ENCODE peak calls at places on chromosomes 5 and 9, in seven cellular contexts. E is heart right ventricle, W is A549, L is psoas muscle, Q is neural crest cell, D is nephron progenitor cell, H is progenitor cell of endocrine pancreas. I is an unnamed sample.

GRCh38 chr5:113343343-113343742 is 91.4 kb downstream of the TSSK1B start:
- DNase-seq in E (no peak), W (no peak), L (no peak), Q (no peak), D (no peak), H (no peak), I (no peak)

GRCh38 chr9:2299156-2299842 is 284.2 kb downstream of the SMARCA2 start:
- DNase-seq in E (no peak), W (no peak), L (no peak), Q (no peak), D (no peak), H (no peak), I (no peak)

GRCh38 chr9:133037775-133038174 is 7.0 kb downstream of the GTF3C5 start:
- DNase-seq in E (no peak), W (no peak), L (no peak), Q (no peak), D (no peak), H (no peak), I (no peak)

GRCh38 chr9:110109331-110110110 is 98.4 kb downstream of the C9orf152 start:
- DNase-seq in E (no peak), W (no peak), L (no peak), Q (peak; percentile 17), D (peak; percentile 12), H (no peak), I (no peak)

GRCh38 chr9:74838351-74838750 is 49.4 kb downstream of the TRPM6 start:
- DNase-seq in E (no peak), W (no peak), L (no peak), Q (no peak), D (no peak), H (no peak), I (no peak)

GRCh38 chr9:34601883-34602570 is 9.9 kb downstream of the RPP25L start:
- DNase-seq in E (no peak), W (no peak), L (no peak), Q (no peak), D (no peak), H (no peak), I (no peak)

GRCh38 chr9:38437193-38437823 is 13.1 kb upstream of the IGFBPL1 start:
- DNase-seq in E (no peak), W (peak; percentile 64), L (no peak), Q (no peak), D (no peak), H (no peak), I (no peak)

GRCh38 chr5:132227235-132227484 is 493 bp downstream of the P4HA2 start:
- DNase-seq in E (no peak), W (no peak), L (no peak), Q (peak; percentile 38), D (no peak), H (no peak), I (no peak)

GRCh38 chr5:65087154-65087553 is 318.4 kb downstream of the CWC27 start:
- DNase-seq in E (no peak), W (no peak), L (no peak), Q (no peak), D (no peak), H (no peak), I (no peak)

GRCh38 chr5:132501961-132502931 is 11.7 kb upstream of the IRF1 start:
- DNase-seq in E (no peak), W (no peak), L (no peak), Q (no peak), D (no peak), H (no peak), I (no peak)

GRCh38 chr5:180600554-180601041 is 9.3 kb upstream of the SCGB3A1 start:
- DNase-seq in E (no peak), W (no peak), L (no peak), Q (no peak), D (no peak), H (no peak), I (no peak)

GRCh38 chr9:12680341-12680740 is 12.8 kb upstream of the TYRP1 start:
- DNase-seq in E (no peak), W (no peak), L (no peak), Q (no peak), D (no peak), H (no peak), I (no peak)

GRCh38 chr5:137761020-137761516 is 6.9 kb upstream of the HNRNPA0 start:
- DNase-seq in E (no peak), W (no peak), L (no peak), Q (no peak), D (no peak), H (no peak), I (no peak)

GRCh38 chr5:91016954-91017690 is 366.0 kb downstream of the ARRDC3 start:
- DNase-seq in E (no peak), W (no peak), L (no peak), Q (no peak), D (no peak), H (no peak), I (no peak)

GRCh38 chr9:129058965-129059795 is 21.7 kb upstream of the DOLPP1 start:
- DNase-seq in E (no peak), W (no peak), L (no peak), Q (no peak), D (no peak), H (no peak), I (no peak)

GRCh38 chr9:14652729-14653377 is 40.4 kb downstream of the ZDHHC21 start:
- DNase-seq in E (no peak), W (no peak), L (no peak), Q (no peak), D (no peak), H (no peak), I (no peak)

GRCh38 chr5:218457-219289 is 553 bp downstream of the SDHA start:
- DNase-seq in E (peak; percentile 60), W (no peak), L (peak; percentile 47), Q (peak; percentile 23), D (peak; percentile 54), H (peak; percentile 33), I (no peak)

GRCh38 chr9:13351768-13352386 is 72.4 kb upstream of the MPDZ start:
- DNase-seq in E (no peak), W (peak; percentile 14), L (no peak), Q (no peak), D (no peak), H (no peak), I (no peak)

GRCh38 chr5:181189962-181190710 is 14.9 kb downstream of the TRIM7 start:
- DNase-seq in E (no peak), W (no peak), L (no peak), Q (peak; percentile 9), D (peak; percentile 30), H (peak; percentile 22), I (no peak)

GRCh38 chr5:35041251-35041650 is 6.5 kb downstream of the AGXT2 start:
- DNase-seq in E (no peak), W (no peak), L (no peak), Q (no peak), D (no peak), H (no peak), I (no peak)

GRCh38 chr9:98607787-98608186 is 100.9 kb downstream of the GABBR2 start:
- DNase-seq in E (no peak), W (no peak), L (no peak), Q (no peak), D (no peak), H (no peak), I (no peak)

GRCh38 chr9:69760278-69760610 is 433 bp upstream of the PTAR1 start:
- DNase-seq in E (no peak), W (peak; percentile 11), L (no peak), Q (no peak), D (no peak), H (no peak), I (no peak)

GRCh38 chr9:69758981-69759477 is 782 bp downstream of the PTAR1 start:
- DNase-seq in E (no peak), W (no peak), L (no peak), Q (no peak), D (no peak), H (no peak), I (no peak)

GRCh38 chr9:69758001-69758730 is 1.6 kb downstream of the PTAR1 start:
- DNase-seq in E (no peak), W (no peak), L (no peak), Q (no peak), D (no peak), H (no peak), I (no peak)

GRCh38 chr9:69759478-69760277 is at the start of gene PTAR1:
- DNase-seq in E (peak; percentile 92), W (peak; percentile 54), L (peak; percentile 93), Q (peak; percentile 91), D (peak; percentile 94), H (peak; percentile 85), I (peak; percentile 37)

DNA sequence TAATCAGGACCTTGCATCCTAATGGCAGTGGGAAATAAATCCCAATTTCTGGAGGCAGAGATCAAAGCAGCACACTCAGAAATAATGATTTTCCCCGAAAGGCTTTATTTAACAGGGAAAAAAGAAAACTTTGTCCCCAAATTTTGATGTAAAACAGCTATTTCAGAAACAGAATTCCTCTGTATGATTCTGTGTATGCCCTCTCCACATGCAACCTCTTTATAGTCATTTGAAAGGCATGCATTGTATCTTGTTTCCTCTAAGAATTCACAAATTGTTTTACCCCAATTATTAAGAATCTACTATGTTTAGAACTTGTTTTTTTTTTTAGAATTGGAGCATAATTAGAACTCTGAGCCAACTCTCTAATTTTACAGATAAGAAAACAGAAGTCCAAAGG is 2.7 kb upstream of the PTAR1 start:
- DNase-seq in E (no peak), W (no peak), L (no peak), Q (no peak), D (no peak), H (no peak), I (no peak)
- TF ChIP-seq CTCF in E (no peak), W (no peak), L (no peak), Q (no peak), D (no peak), H (no peak), I (no peak)

GRCh38 chr5:40733842-40734563 is 21.8 kb downstream of the TTC33 start:
- DNase-seq in E (no peak), W (no peak), L (no peak), Q (no peak), D (no peak), H (no peak), I (no peak)
- TF ChIP-seq CTCF in E (no peak), W (no peak), L (no peak), Q (no peak), D (no peak), H (no peak), I (no peak)

GRCh38 chr5:56279291-56279690 is 46.2 kb upstream of the ANKRD55 start:
- DNase-seq in E (no peak), W (no peak), L (no peak), Q (no peak), D (no peak), H (no peak), I (no peak)
- TF ChIP-seq CTCF in E (no peak), W (no peak), L (no peak), Q (no peak), D (no peak), H (no peak), I (no peak)

GRCh38 chr5:142324377-142324870 is 397 bp downstream of the SPRY4 start:
- DNase-seq in E (peak; percentile 45), W (peak; percentile 60), L (peak; percentile 47), Q (no peak), D (peak; percentile 48), H (peak; percentile 29), I (no peak)
- TF ChIP-seq CTCF in E (peak; percentile 16), W (no peak), L (peak; percentile 12), Q (peak; percentile 56), D (no peak), H (peak; percentile 40), I (no peak)